ENCODE peak calls at places on chromosome X, in four cellular contexts. S is foreskin fibroblast, Z is astrocyte of the spinal cord, M is ovary. E is an unnamed sample.

GRCh38 chrX:65987856-65988255 is 52.0 kb downstream of the VSIG4 start:
- DNase-seq in M (no peak), Z (no peak), S (no peak), E (no peak)

GRCh38 chrX:24842486-24842885 is 148.8 kb downstream of the POLA1 start:
- DNase-seq in M (peak), S (no peak), Z (no peak), E (no peak)

GRCh38 chrX:16476692-16477091 is 173.3 kb upstream of the S100G start:
- DNase-seq in S (no peak), Z (no peak), M (no peak), E (no peak)

GRCh38 chrX:149208285-149208684 is 296.8 kb downstream of the IDS start:
- DNase-seq in Z (no peak), M (no peak), S (no peak), E (no peak)

GRCh38 chrX:106791495-106791894 is 11.0 kb upstream of the TBC1D8B start:
- DNase-seq in Z (no peak), S (peak), M (no peak), E (peak)

GRCh38 chrX:25178555-25178954 is 162.8 kb upstream of the ARX start:
- DNase-seq in S (no peak), M (no peak), Z (no peak), E (no peak)

GRCh38 chrX:38561951-38562719 is 793 bp downstream of the TSPAN7 start:
- DNase-seq in M (peak), Z (no peak), S (no peak), E (no peak)

GRCh38 chrX:97252111-97252510 is 368.4 kb downstream of the RPA4 start:
- DNase-seq in S (no peak), Z (no peak), M (no peak), E (no peak)

GRCh38 chrX:67780694-67781109 is 236.9 kb downstream of the AR start:
- DNase-seq in M (peak), Z (peak), S (peak), E (peak)

GRCh38 chrX:134246282-134246681 is 9.3 kb downstream of the CCDC160 start:
- DNase-seq in Z (no peak), M (no peak), S (no peak), E (peak)

GRCh38 chrX:18748499-18748898 is 41.1 kb downstream of the PPEF1 start:
- DNase-seq in S (no peak), Z (no peak), M (no peak), E (no peak)

GRCh38 chrX:104659037-104659744 is 93.2 kb downstream of the IL1RAPL2 start:
- DNase-seq in Z (peak), S (no peak), M (no peak), E (peak)

GRCh38 chrX:25275159-25275558 is 259.4 kb upstream of the ARX start:
- DNase-seq in Z (no peak), S (no peak), M (no peak), E (no peak)

GRCh38 chrX:49067285-49068120 is 6.3 kb downstream of the PRAF2 start:
- DNase-seq in M (no peak), S (no peak), Z (no peak), E (no peak)

GRCh38 chrX:45295587-45295986 is 94.9 kb upstream of the DIPK2B start:
- DNase-seq in Z (peak), S (peak), M (no peak), E (peak)

GRCh38 chrX:24464498-24464835 is 619 bp upstream of the PDK3 start:
- DNase-seq in M (peak), S (no peak), Z (no peak), E (no peak)

GRCh38 chrX:81120936-81121351 is 80.8 kb downstream of the HMGN5 start:
- DNase-seq in S (peak), M (no peak), Z (peak), E (peak)

GRCh38 chrX:7062276-7062675 is 85.2 kb upstream of the STS start:
- DNase-seq in M (no peak), S (no peak), Z (peak), E (peak)

GRCh38 chrX:125203737-125204578 is 115.7 kb upstream of the TEX13C start:
- DNase-seq in M (no peak), Z (peak), S (no peak), E (no peak)

GRCh38 chrX:150324035-150324728 is 38.9 kb upstream of the MAMLD1 start:
- DNase-seq in M (no peak), Z (peak), S (peak), E (peak)

GRCh38 chrX:23908219-23909003 is 605 bp downstream of the CXorf58 start:
- DNase-seq in Z (no peak), M (no peak), S (no peak), E (no peak)

GRCh38 chrX:128518508-128518907 is 466.3 kb upstream of the ACTRT1 start:
- DNase-seq in M (no peak), Z (peak), S (no peak), E (peak)

GRCh38 chrX:348461-349117 is 30.0 kb upstream of the GTPBP6 start:
- DNase-seq in M (no peak), S (no peak), Z (no peak), E (no peak)

GRCh38 chrX:155880586-155881157 is 473 bp upstream of the VAMP7 start:
- DNase-seq in M (no peak), Z (no peak), S (no peak), E (no peak)

GRCh38 chrX:25968920-25969319 is 169.2 kb upstream of the MAGEB18 start:
- DNase-seq in Z (peak), M (no peak), S (no peak), E (peak)

GRCh38 chrX:22969416-22969815 is 30.3 kb upstream of the DDX53 start:
- DNase-seq in Z (no peak), M (no peak), S (no peak), E (no peak)

GRCh38 chrX:41412261-41413167 is 34.6 kb upstream of the NYX start:
- DNase-seq in S (no peak), Z (no peak), M (no peak), E (no peak)

GRCh38 chrX:110402091-110402854 is 43.6 kb downstream of the RTL9 start:
- DNase-seq in M (peak), S (peak), Z (peak), E (peak)

DNA sequence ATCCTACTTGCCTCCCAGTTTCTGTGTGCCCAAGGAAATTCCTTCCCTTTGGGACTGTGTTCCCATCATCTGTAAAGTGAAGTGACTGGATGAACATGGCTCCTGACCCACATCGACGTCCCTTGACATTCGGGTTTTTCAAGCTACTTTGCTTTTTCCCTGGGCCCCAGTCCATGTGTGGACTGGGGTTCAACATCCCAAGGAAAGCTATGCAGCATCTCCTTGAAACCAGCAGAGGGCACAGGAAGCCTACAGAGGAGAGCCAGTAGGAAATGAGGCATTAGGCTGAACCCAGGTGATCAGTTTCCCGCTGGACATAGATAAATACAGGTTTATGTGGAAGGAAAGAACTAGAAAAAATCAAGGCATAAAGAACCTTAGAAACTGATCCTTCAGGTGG is 145.1 kb upstream of the ARHGEF9 start:
- DNase-seq in Z (no peak), M (no peak), S (no peak), E (peak)
- TF ChIP-seq CTCF in Z (peak), M (no peak), S (peak), E (peak)

GRCh38 chrX:132957211-132958085 is 981 bp downstream of the HS6ST2 start:
- DNase-seq in S (no peak), M (peak), Z (no peak), E (peak)

GRCh38 chrX:132961511-132961910 is 3.1 kb upstream of the HS6ST2 start:
- DNase-seq in S (no peak), M (no peak), Z (no peak), E (no peak)

GRCh38 chrX:132955710-132956109 is 2.7 kb downstream of the HS6ST2 start:
- DNase-seq in M (peak), Z (no peak), S (no peak), E (no peak)

GRCh38 chrX:132956421-132957210 is 1.8 kb downstream of the HS6ST2 start:
- DNase-seq in Z (no peak), S (no peak), M (peak), E (no peak)

DNA sequence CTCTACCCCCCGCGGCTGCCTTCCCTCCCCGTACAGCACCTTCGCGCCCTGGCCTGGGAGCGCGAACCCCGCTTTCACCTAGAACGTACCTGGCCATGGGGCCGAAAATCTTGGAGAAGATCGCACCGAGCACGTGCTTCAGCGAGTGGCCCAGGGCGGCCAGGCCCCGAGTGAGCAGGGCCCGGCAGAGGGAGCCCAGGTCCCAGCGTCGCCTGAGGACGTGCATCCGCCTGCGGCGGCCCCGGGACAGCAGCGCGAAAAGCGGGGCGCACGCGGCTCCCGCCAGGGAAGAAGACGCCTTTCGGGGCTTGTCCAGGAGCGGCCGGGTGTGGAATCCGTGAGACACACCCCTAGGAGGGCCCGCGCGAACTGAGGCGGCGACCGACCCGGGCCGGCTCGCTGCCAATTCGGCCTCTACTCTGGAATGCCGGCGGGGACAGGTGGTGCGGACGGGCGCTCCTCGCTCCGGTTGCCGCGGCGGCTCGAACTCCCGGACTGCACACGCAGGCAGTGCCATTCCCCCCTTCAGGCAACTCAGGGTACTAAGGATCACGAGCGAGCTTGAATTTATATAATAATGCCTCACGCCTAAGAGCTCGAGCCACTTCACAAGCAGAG is at the start of gene HS6ST2:
- DNase-seq in S (no peak), M (peak), Z (no peak), E (no peak)
- H3K4me3 ChIP-seq in S (no peak), M (peak), Z (peak), E (no peak)

DNA sequence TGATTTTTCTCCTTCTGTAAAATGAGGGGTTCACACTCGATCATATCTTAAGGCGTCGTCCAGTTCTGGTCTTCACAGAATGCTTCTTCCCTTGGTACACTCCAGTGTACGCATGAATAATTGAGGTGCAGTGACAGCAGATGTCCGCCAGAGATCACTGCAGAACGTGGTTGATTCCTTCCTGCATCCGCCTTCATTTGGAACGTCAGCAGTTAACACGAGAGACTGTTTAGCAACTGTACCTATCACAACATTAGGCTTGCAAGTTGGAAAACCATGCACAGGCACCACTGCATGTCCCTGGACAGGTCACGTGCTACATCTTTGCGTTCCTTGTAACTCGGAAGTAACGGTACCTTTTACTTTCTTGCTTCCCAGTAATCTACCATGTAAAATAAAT is 66.0 kb upstream of the GEMIN8 start:
- DNase-seq in Z (peak), S (peak), M (peak), E (peak)
- TF ChIP-seq CTCF in Z (peak), S (peak), M (peak), E (peak)

GRCh38 chrX:131741103-131741581 is 197.3 kb downstream of the OR13H1 start:
- DNase-seq in M (peak), S (no peak), Z (peak), E (peak)
- H3K4me3 ChIP-seq in M (peak), S (no peak), Z (peak), E (peak)

GRCh38 chrX:11949291-11949690 is 189.0 kb upstream of the FRMPD4 start:
- DNase-seq in M (no peak), Z (no peak), S (no peak), E (no peak)

GRCh38 chrX:11944486-11944885 is 186.4 kb downstream of the MSL3 start:
- DNase-seq in S (peak), M (no peak), Z (peak), E (peak)
- TF ChIP-seq CTCF in S (peak), M (no peak), Z (peak), E (peak)

GRCh38 chrX:2401201-2401589 is 99.6 kb downstream of the DHRSX start:
- DNase-seq in M (no peak), Z (no peak), S (peak), E (peak)
- H3K4me3 ChIP-seq in M (no peak), Z (no peak), S (no peak), E (no peak)

DNA sequence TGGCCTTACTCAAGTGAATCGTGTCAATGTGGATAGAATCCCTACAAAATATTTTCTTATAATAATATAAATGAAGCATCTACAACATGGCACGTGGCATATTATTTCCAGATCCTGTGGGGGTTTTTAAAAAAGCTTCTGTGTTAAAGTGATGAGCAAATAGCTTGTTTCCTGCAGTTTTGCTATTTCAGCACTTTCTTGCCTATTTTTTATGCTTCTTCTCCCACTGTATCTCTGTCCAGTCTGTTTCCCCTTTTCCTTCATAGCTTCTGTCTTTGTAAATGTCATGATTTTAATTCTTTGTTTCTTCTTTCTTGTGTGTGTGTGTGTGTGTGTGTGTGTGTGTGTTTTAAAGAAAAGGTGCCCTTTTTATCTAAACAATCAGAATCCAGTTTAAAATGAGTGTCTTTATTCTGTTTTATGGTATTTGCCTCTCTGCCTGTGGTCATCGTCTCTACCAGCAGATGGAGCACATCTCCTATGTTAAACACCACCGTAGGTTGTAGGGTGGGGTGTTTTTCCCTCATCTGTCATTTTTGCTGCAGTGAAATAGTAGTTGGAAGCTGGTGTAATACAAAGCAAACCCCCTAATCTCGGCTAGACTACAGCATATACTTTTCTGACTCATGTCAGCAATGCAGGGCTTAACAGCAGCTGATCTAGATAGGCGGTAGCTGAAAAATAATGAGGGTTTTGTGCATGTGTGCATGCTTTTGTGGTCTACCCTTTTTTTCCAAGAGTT is 33.1 kb downstream of the FTHL17 start:
- DNase-seq in S (peak), Z (peak), M (peak), E (peak)
- TF ChIP-seq CTCF in S (peak), Z (peak), M (no peak), E (peak)

GRCh38 chrX:53318766-53319353 is 37.5 kb upstream of the IQSEC2 start:
- DNase-seq in M (no peak), Z (no peak), S (no peak), E (no peak)
- H3K4me3 ChIP-seq in M (no peak), Z (no peak), S (no peak), E (no peak)

GRCh38 chrX:138020941-138021340 is 455.0 kb downstream of the ZIC3 start:
- DNase-seq in M (no peak), Z (no peak), S (no peak), E (no peak)

GRCh38 chrX:138031715-138032114 is 465.8 kb downstream of the ZIC3 start:
- DNase-seq in Z (no peak), M (no peak), S (no peak), E (no peak)

DNA sequence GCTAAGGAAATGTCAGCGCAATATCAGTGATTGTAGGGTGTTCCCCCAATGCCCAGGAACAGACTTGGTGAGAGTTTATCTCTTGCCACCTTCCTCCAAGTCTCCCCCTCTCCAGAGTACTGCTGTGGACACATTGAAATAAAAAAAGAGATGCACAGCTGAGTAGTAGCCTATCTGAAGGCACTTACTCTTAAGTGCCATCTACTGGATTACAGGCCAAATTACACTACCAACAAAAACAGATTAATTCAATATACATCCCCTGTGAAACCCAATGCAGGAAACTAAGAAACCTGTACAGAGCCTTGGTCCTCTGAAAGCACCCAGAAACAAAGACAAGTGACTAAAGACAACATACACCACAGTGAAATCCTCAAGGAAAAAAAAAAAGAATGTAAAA is 460.3 kb downstream of the ZIC3 start:
- DNase-seq in S (no peak), M (no peak), Z (peak), E (peak)
- TF ChIP-seq CTCF in S (no peak), M (no peak), Z (peak), E (peak)

GRCh38 chrX:153766098-153766817 is 2.2 kb downstream of the PLXNB3 start:
- DNase-seq in S (peak), M (peak), Z (peak), E (peak)

GRCh38 chrX:153766871-153767673 is 3.0 kb downstream of the PLXNB3 start:
- DNase-seq in Z (no peak), S (no peak), M (peak), E (no peak)

GRCh38 chrX:153764786-153765137 is 713 bp downstream of the PLXNB3 start:
- DNase-seq in S (no peak), Z (no peak), M (no peak), E (no peak)

GRCh38 chrX:153763989-153764755 is at the start of gene PLXNB3:
- DNase-seq in M (peak), Z (peak), S (peak), E (peak)

DNA sequence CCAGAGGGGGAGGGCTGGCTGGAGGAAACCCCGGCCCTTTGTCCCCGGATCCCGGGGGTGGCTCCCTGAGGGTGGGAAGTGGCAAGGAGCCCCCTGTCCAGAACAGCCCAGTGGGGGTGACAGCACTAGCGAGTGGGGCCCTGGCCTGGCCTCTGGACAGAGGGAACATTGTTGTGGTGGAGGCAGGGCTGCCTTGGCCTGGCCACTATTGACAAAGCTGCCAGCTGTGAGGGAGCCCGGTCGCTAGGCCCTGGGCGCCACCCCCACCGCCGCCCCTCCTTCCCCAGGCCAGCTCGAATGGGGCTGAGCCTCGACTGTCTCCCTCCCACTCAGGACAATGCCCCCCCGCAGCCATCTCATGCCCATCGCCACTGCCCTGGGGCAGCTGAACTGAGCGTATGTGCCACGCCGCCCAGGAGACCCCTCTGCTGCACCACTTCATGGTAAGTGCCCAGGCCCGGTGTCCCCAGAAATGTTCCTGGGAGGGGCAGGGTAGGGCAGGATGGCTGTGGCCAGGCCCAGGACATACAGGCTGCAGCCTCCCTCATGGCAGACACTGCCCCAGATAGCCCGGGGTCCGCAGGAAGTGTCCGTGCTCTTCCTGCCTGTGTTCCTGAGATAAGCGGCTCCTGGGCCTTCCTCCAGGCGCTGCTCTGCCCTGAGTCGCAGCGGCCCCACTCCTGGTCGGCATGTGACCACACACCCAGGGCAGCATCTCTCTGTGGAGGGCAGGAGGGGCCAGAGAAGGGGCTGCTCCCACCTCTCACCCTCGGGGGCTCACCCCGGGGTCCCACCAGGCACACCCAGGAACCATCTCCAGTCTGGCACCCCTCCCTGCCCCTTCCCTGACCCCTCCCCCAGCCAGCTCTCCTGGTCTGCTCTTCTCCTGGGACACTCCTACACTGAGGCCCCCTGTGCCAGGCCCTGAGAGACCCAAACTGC is 1.4 kb downstream of the PLXNB3 start:
- DNase-seq in Z (no peak), M (peak), S (no peak), E (no peak)
- H3K4me3 ChIP-seq in Z (peak), M (peak), S (peak), E (peak)

E was measured in fibroblast of mammary gland.